ENCODE peak calls at places on chromosomes 11 and 22, in five cellular contexts. M, J, Z, A and Y are unnamed samples.

GRCh38 chr11:112780351-112781043 is 180.7 kb upstream of the NCAM1 start:
- DNase-seq in A (no peak), M (peak; percentile 53), Z (no peak), J (no peak), Y (no peak)

GRCh38 chr22:42151924-42152635 is 21.5 kb upstream of the CYP2D6 start:
- DNase-seq in Z (no peak), J (no peak), M (no peak), A (no peak), Y (no peak)

GRCh38 chr22:32037236-32037635 is 5.8 kb upstream of the SLC5A1 start:
- DNase-seq in Z (no peak), J (no peak), M (peak; percentile 1), A (no peak), Y (no peak)

GRCh38 chr22:24443668-24444067 is 16.3 kb downstream of the ADORA2A start:
- DNase-seq in J (no peak), M (no peak), A (no peak), Z (no peak), Y (no peak)

GRCh38 chr22:19713228-19713627 is 1.1 kb upstream of the SEPTIN5 start:
- DNase-seq in J (no peak), A (no peak), M (no peak), Z (no peak), Y (no peak)

GRCh38 chr11:107538821-107539220 is 26.7 kb downstream of the ALKBH8 start:
- DNase-seq in Z (no peak), A (no peak), M (no peak), J (no peak), Y (no peak)

GRCh38 chr22:40818192-40818746 is 877 bp downstream of the SLC25A17 start:
- DNase-seq in J (no peak), A (no peak), M (no peak), Z (no peak), Y (no peak)

GRCh38 chr11:130522284-130522961 is 74.0 kb downstream of the ADAMTS15 start:
- DNase-seq in A (no peak), J (no peak), Z (peak; percentile 76), M (peak; percentile 86), Y (no peak)

GRCh38 chr11:46180741-46181140 is 59.5 kb upstream of the PHF21A start:
- DNase-seq in A (no peak), J (no peak), Z (no peak), M (peak; percentile 82), Y (no peak)

GRCh38 chr11:93528757-93529639 is 14.2 kb downstream of the SMCO4 start:
- DNase-seq in J (no peak), A (no peak), Z (no peak), M (no peak), Y (no peak)

GRCh38 chr11:106281455-106282173 is 204.2 kb downstream of the AASDHPPT start:
- DNase-seq in M (peak; percentile 90), A (no peak), Z (no peak), J (peak; percentile 58), Y (no peak)

GRCh38 chr11:69215216-69215615 is 59.5 kb downstream of the SMIM38 start:
- DNase-seq in Z (no peak), A (no peak), M (no peak), J (no peak), Y (peak; percentile 40)

GRCh38 chr11:110565690-110566336 is 136.1 kb downstream of the FDX1 start:
- DNase-seq in M (no peak), J (no peak), A (no peak), Z (peak; percentile 38), Y (no peak)

GRCh38 chr22:42515896-42516295 is 3.7 kb downstream of the RRP7A start:
- DNase-seq in M (no peak), J (no peak), A (no peak), Z (no peak), Y (no peak)

GRCh38 chr11:398826-399225 is 4.8 kb downstream of the PKP3 start:
- DNase-seq in J (no peak), M (no peak), A (no peak), Z (no peak), Y (no peak)

GRCh38 chr11:99911116-99911515 is 776.0 kb upstream of the ARHGAP42 start:
- DNase-seq in J (no peak), A (no peak), M (no peak), Z (no peak), Y (no peak)

GRCh38 chr22:30205281-30206115 is 41.1 kb downstream of the LIF start:
- DNase-seq in Z (no peak), M (peak; percentile 98), A (no peak), J (peak; percentile 89), Y (no peak)

GRCh38 chr11:103222801-103223200 is 113.6 kb downstream of the DYNC2H1 start:
- DNase-seq in Z (no peak), M (no peak), A (no peak), J (no peak), Y (no peak)

GRCh38 chr22:46053563-46054090 is 76.7 kb upstream of the WNT7B start:
- DNase-seq in A (peak; percentile 65), M (peak; percentile 64), Z (peak; percentile 74), J (no peak), Y (no peak)

GRCh38 chr11:11288972-11289616 is 64.0 kb downstream of the CSNK2A3 start:
- DNase-seq in A (no peak), M (no peak), Z (no peak), J (no peak), Y (no peak)

GRCh38 chr22:29780781-29781676 is 13.9 kb downstream of the UQCR10 start:
- DNase-seq in J (no peak), M (peak; percentile 92), A (no peak), Z (no peak), Y (no peak)

GRCh38 chr11:2730323-2731284 is 30.8 kb upstream of the KCNQ1OT1 start:
- DNase-seq in J (no peak), Z (no peak), A (no peak), M (no peak), Y (no peak)

GRCh38 chr22:44807915-44808690 is 55.7 kb downstream of the ARHGAP8 start:
- DNase-seq in A (no peak), M (no peak), Z (no peak), J (no peak), Y (no peak)

GRCh38 chr11:100817620-100818019 is 130.5 kb downstream of the ARHGAP42 start:
- DNase-seq in A (no peak), J (no peak), M (no peak), Z (no peak), Y (no peak)

GRCh38 chr11:118820412-118821357 is 29.7 kb upstream of the DDX6 start:
- DNase-seq in Z (peak; percentile 77), J (peak; percentile 55), M (peak; percentile 0), A (peak; percentile 86), Y (no peak)

DNA sequence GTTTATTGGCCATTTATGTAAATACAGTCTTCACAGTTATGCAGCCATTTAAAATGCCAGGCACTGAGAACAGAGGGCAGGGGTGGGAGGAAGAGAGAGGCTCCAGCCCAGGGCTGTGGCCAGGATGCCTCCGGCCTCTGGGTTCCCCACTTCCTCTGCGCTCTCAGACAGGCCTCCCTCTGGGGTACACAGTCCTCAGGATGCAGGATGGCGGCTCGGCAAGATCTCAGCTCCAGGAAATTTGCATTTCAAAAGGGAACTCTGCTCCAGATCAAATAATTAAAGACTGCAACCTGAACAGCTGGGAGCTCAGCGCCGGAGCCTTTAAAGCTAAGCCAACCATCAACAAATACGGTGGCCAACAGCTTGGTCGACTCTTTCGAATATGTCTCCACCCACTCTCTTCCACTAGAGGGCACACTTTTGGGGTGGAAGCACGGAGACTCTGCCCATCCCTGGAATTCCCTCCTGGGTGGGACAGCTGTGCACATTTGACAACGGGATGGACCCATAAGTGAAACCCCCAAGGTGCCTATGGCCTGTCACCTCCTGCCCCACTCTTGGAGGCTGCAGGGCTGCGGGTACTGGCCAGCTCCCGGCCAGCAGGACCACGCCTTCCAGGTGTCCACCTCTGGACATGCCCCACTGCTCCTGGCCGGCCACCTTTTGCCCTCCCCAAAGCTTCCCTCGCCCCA is 1044.7 kb downstream of the BRD1 start:
- DNase-seq in M (no peak), J (no peak), A (no peak), Z (peak; percentile 16), Y (peak; percentile 72)
- TF ChIP-seq CTCF in M (no peak), J (no peak), A (no peak), Z (no peak), Y (peak; percentile 19)

DNA sequence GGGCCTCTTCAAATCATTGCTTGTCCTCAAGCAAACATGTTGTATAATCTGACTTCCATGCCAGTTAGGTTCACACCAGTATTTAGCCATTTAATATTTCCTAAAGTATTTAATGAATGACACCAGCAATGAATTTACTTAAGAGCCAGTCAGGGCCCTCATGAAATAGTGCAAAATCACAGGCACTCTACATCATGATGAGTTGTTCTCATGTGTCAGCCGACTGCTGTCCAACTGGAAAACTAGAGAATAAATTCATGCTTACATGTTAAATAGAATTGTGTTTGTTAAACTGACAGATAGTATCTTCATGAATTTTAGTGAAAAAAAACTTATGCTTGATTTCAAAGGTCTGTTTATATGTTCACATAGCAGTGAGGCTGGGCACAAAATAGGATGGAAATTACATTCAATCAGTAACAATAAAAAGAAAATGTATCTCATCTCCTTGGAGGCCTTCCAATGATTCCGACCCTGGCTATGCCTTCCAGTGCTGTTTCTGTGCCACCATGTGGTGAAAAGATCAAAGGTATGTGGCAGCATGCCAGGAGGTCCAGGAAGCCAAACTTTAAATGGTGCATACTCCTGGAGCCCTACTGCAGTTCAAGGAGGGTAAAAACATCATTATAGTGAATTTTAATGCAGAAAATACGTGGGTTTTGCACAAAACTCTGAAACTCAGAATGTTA is 45.2 kb downstream of the CTSC start:
- DNase-seq in J (peak; percentile 19), M (no peak), Z (no peak), A (no peak), Y (no peak)
- TF ChIP-seq CTCF in J (peak; percentile 49), M (no peak), Z (no peak), A (no peak), Y (no peak)

GRCh38 chr11:116192509-116193206 is 580.1 kb downstream of the BUD13 start:
- DNase-seq in M (no peak), A (no peak), J (no peak), Z (no peak), Y (no peak)

GRCh38 chr11:116194156-116194904 is 578.5 kb downstream of the BUD13 start:
- DNase-seq in M (no peak), J (no peak), A (no peak), Z (no peak), Y (no peak)

GRCh38 chr11:116190206-116190605 is 582.6 kb downstream of the BUD13 start:
- DNase-seq in J (no peak), Z (no peak), A (no peak), M (no peak), Y (no peak)

GRCh38 chr11:116190861-116191260 is 581.9 kb downstream of the BUD13 start:
- DNase-seq in J (no peak), M (no peak), A (no peak), Z (no peak), Y (no peak)

GRCh38 chr11:116193321-116194114 is 579.3 kb downstream of the BUD13 start:
- DNase-seq in J (peak; percentile 81), Z (peak; percentile 84), M (peak; percentile 55), A (no peak), Y (no peak)
- TF ChIP-seq CTCF in J (peak; percentile 12), Z (no peak), M (peak; percentile 34), A (no peak), Y (peak; percentile 48)

DNA sequence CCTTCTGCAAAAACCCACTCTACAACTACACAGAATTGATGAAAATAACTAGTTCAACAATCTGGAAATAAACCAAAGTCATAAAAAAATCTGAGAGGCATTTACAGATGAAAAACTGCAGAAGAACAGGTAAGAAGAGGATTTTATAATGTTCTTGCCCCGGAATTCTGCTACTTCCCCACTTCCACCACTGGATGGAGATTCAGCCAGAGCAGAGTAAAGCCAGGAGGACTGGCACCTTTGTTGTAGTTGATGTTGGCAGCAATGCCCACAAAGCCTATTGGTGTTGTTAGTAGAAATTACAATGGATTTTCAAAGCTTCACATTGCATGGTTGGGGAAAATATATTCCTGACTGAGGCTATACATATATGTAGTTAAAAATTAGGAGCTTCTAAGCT is 640.2 kb downstream of the LRRC4C start:
- DNase-seq in Z (no peak), A (no peak), J (no peak), M (no peak), Y (no peak)
- TF ChIP-seq CTCF in Z (no peak), A (no peak), J (peak; percentile 42), M (no peak), Y (no peak)

GRCh38 chr11:64849600-64850356 is 5.3 kb upstream of the CDC42BPG start:
- DNase-seq in J (no peak), A (no peak), M (peak; percentile 60), Z (no peak), Y (no peak)
- TF ChIP-seq CTCF in J (no peak), A (no peak), M (peak; percentile 49), Z (no peak), Y (no peak)